ENCODE peak calls at places on chromosomes 12 and 14, in five cellular contexts. I is esophagus squamous epithelium, S is uterus, G is sigmoid colon, T is thyroid gland. V is an unnamed sample. For H3K4me1, the result is how much of the 10 kb centered on the place peaks cover.

GRCh38 chr14:42057176-42057575 is 450.5 kb downstream of the LRFN5 start:
- DNase-seq in I (no peak), S (no peak), G (no peak), T (no peak), V (no peak)

GRCh38 chr12:53991077-53991460 is 6.1 kb downstream of the HOXC10 start:
- DNase-seq in I (no peak), S (no peak), G (no peak), T (no peak), V (no peak)

GRCh38 chr14:92613008-92613658 is 99.6 kb downstream of the RIN3 start:
- DNase-seq in I (no peak), S (no peak), G (no peak), T (peak), V (no peak)

GRCh38 chr14:39488600-39488999 is 56.4 kb upstream of the FBXO33 start:
- DNase-seq in I (no peak), S (no peak), G (no peak), T (no peak), V (no peak)

GRCh38 chr12:125183187-125184067 is 118.2 kb downstream of the AACS start:
- DNase-seq in I (peak), S (peak), G (peak), T (peak), V (peak)

GRCh38 chr14:104295681-104296387 is 157.4 kb downstream of the KIF26A start:
- DNase-seq in I (no peak), S (no peak), G (peak), T (no peak), V (peak)

GRCh38 chr12:19775241-19775640 is 335.9 kb downstream of the AEBP2 start:
- DNase-seq in I (no peak), S (no peak), G (no peak), T (no peak), V (no peak)

GRCh38 chr14:105273062-105273461 is 24.7 kb downstream of the BTBD6 start:
- DNase-seq in I (no peak), S (no peak), G (no peak), T (peak), V (peak)

GRCh38 chr12:91801048-91801447 is 344.6 kb downstream of the BTG1 start:
- DNase-seq in I (no peak), S (no peak), G (no peak), T (no peak), V (no peak)

GRCh38 chr14:88617479-88617878 is 54.6 kb downstream of the ZC3H14 start:
- DNase-seq in I (no peak), S (no peak), G (no peak), T (no peak), V (no peak)

GRCh38 chr14:71397371-71397770 is 490.1 kb downstream of the PCNX1 start:
- DNase-seq in I (no peak), S (no peak), G (no peak), T (no peak), V (no peak)

GRCh38 chr14:23641180-23641914 is 5.2 kb downstream of the DHRS2 start:
- DNase-seq in I (no peak), S (no peak), G (no peak), T (no peak), V (peak)

GRCh38 chr12:126493366-126494108 is 1428.3 kb downstream of the AACS start:
- DNase-seq in I (no peak), S (no peak), G (no peak), T (no peak), V (no peak)

GRCh38 chr12:26633591-26634210 is 199.3 kb downstream of the ITPR2 start:
- DNase-seq in I (no peak), S (no peak), G (no peak), T (no peak), V (no peak)

GRCh38 chr12:46390304-46390703 is 17.7 kb upstream of the SLC38A2 start:
- DNase-seq in I (no peak), S (no peak), G (no peak), T (no peak), V (no peak)

GRCh38 chr12:46388427-46388992 is 15.9 kb upstream of the SLC38A2 start:
- DNase-seq in I (no peak), S (no peak), G (no peak), T (no peak), V (no peak)

GRCh38 chr12:46391630-46392029 is 19.1 kb upstream of the SLC38A2 start:
- DNase-seq in I (no peak), S (no peak), G (no peak), T (no peak), V (no peak)

GRCh38 chr12:46389130-46389616 is 16.6 kb upstream of the SLC38A2 start:
- DNase-seq in I (no peak), S (no peak), G (no peak), T (no peak), V (no peak)

DNA sequence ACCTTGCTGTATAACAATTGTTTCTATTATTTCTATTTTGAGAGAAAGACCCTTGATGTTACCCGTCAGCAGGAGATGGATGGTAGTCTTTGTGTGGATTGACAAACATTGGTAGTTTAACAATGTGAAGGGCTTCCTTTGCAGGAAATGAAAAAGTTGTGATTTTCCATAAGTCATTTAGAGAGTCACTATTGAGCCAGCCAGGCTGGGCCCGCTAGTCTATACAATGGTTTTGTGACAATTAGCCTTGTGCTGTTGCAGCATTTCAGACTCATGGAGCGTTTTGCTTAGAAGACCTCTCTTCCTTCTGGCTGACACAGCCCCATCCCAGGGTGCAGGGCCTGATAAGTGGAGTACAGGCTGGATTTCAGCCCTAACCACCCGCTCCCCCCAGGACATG is 18.3 kb upstream of the SLC38A2 start:
- DNase-seq in I (no peak), S (no peak), G (no peak), T (no peak), V (no peak)
- H3K4me1 ChIP-seq in I (under half), S (under half), G (under half), T (under half), V (under half)

DNA sequence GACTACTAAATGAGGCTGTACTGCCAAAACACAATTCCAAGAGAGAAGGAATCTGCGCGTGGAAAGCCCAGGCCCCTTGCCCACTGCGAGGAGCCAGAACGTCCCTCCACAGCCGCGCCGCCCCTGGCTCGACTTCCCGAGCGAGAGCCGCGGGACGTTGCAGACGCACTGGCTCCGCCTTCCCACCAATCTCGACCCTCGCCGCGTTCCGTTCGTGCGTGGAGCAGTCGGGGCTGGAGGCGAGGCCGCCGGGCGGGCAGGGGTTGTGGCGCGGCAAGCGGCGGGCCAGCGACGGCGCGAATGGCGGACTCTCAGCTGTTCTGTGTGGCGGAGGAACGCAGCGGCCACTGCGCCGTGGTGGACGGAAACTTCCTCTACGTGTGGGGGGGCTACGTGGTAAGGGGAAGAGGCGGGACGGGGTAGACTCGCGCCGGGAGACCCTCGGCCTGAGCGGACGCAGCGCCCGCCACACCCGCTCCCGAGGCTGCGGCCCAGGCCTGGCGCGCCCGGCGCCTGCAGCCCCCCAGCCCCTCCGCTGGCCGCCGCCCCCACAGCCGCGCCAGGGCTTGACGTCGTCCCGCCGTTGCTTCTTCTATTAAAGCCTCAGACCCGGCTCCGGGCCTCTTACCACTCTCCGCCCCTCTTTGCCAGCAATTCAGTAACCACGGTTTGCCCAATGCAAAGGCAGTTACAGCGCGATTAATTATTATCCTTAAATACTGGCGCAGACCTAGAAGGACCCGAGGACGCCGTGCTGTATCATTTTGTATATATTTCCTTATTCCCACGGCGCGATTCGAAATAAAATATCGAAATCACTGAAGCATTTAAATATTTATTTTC is at the start of gene KLHDC1:
- DNase-seq in I (peak), S (peak), G (peak), T (peak), V (peak)
- TF ChIP-seq POLR2A in I (peak), S (peak), G (peak), T (peak), V (peak)

GRCh38 chr12:104704224-104704623 is 247.5 kb downstream of the CHST11 start:
- DNase-seq in I (no peak), S (no peak), G (no peak), T (no peak), V (no peak)
- H3K4me1 ChIP-seq in I (under half), S (under half), G (under half), T (under half), V (under half)

DNA sequence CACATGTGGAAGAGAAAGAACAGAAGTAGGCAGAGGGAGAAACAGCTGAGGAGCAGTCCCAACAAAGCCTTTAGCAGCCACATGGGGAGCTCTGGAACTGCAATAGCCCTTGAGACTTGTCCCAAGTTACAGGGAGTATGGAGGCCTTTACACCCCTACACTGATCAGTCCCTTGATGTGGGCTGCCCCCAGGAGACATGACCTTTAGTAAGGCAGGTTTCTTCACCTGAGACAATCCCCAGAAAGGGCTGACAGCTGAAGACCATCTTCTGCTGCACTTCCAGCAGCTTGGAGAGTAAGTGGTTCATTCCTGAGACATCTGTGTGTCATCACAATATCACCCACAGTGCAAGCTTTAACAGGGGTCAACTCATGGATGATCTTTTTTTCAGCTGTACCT is 8.6 kb upstream of the SNAPC1 start:
- DNase-seq in I (no peak), S (no peak), G (no peak), T (no peak), V (no peak)
- TF ChIP-seq POLR2A in I (no peak), S (no peak), G (no peak), T (no peak), V (no peak)